ENCODE peak calls at places on chromosomes 13 and 19, in ten cellular contexts. V is RPMI8226; L is amniotic stem cell; S is GM12878; Z is activated naive CD4-positive, alpha-beta T cell; C is anterior cingulate cortex; A is neuronal stem cell; R is T-helper 17 cell; D is GM04503; W is cardiac fibroblast. G is an unnamed sample.

GRCh38 chr13:38755792-38756191 is 68.9 kb downstream of the FREM2 start:
- DNase-seq in V (no peak), L (no peak), S (no peak), Z (no peak), C (no peak), A (no peak), R (no peak), D (no peak), W (no peak), G (no peak)

GRCh38 chr13:53405616-53406015 is 377.0 kb downstream of the OLFM4 start:
- DNase-seq in V (no peak), L (no peak), S (no peak), Z (peak; percentile 4), C (no peak), A (peak; percentile 30), R (no peak), D (no peak), W (no peak), G (no peak)

GRCh38 chr13:91153372-91153771 is 194.1 kb upstream of the MIR17HG start:
- DNase-seq in V (no peak), L (no peak), S (no peak), Z (no peak), C (no peak), A (no peak), R (no peak), D (no peak), W (no peak), G (no peak)

GRCh38 chr13:113950451-113951245 is 23.2 kb downstream of the C13orf46 start:
- DNase-seq in V (no peak), L (no peak), S (no peak), Z (no peak), C (no peak), A (no peak), R (no peak), D (no peak), W (no peak), G (no peak)

GRCh38 chr19:47229674-47230121 is 1.3 kb downstream of the BBC3 start:
- DNase-seq in V (peak; percentile 32), L (no peak), S (no peak), Z (no peak), C (no peak), A (no peak), R (no peak), D (no peak), W (no peak), G (no peak)

GRCh38 chr13:71624641-71625040 is 242.4 kb downstream of the DACH1 start:
- DNase-seq in V (no peak), L (no peak), S (no peak), Z (no peak), C (no peak), A (peak; percentile 14), R (no peak), D (no peak), W (no peak), G (no peak)

GRCh38 chr19:17337675-17338439 is 504 bp downstream of the GTPBP3 start:
- DNase-seq in V (peak; percentile 60), L (no peak), S (no peak), Z (no peak), C (no peak), A (no peak), R (peak; percentile 16), D (no peak), W (peak; percentile 22), G (no peak)

GRCh38 chr13:36736119-36736726 is 62.4 kb downstream of the SERTM1 start:
- DNase-seq in V (peak; percentile 43), L (peak; percentile 18), S (no peak), Z (no peak), C (peak; percentile 11), A (peak; percentile 44), R (no peak), D (no peak), W (peak; percentile 82), G (peak; percentile 14)

GRCh38 chr13:51524846-51525566 is 59.3 kb upstream of the WDFY2 start:
- DNase-seq in V (no peak), L (no peak), S (no peak), Z (no peak), C (no peak), A (no peak), R (no peak), D (no peak), W (peak; percentile 84), G (no peak)

GRCh38 chr19:5308471-5309437 is 31.9 kb downstream of the PTPRS start:
- DNase-seq in V (peak; percentile 57), L (no peak), S (no peak), Z (no peak), C (peak; percentile 83), A (no peak), R (no peak), D (no peak), W (peak; percentile 79), G (peak; percentile 47)

GRCh38 chr13:40407567-40407966 is 258.9 kb downstream of the FOXO1 start:
- DNase-seq in V (no peak), L (no peak), S (no peak), Z (no peak), C (no peak), A (no peak), R (no peak), D (no peak), W (no peak), G (no peak)

GRCh38 chr13:63731896-63732295 is 2316.2 kb upstream of the PCDH20 start:
- DNase-seq in V (no peak), L (no peak), S (no peak), Z (no peak), C (no peak), A (no peak), R (no peak), D (no peak), W (no peak), G (no peak)

GRCh38 chr13:52359534-52359933 is 46.4 kb downstream of the THSD1 start:
- DNase-seq in V (no peak), L (no peak), S (no peak), Z (no peak), C (no peak), A (no peak), R (no peak), D (no peak), W (no peak), G (no peak)

GRCh38 chr19:47778954-47779351 is 450 bp downstream of the SELENOW start:
- DNase-seq in V (no peak), L (no peak), S (no peak), Z (no peak), C (peak; percentile 25), A (no peak), R (no peak), D (no peak), W (no peak), G (no peak)

GRCh38 chr13:76210262-76210661 is 574.1 kb downstream of the LMO7 start:
- DNase-seq in V (no peak), L (no peak), S (no peak), Z (no peak), C (no peak), A (no peak), R (no peak), D (no peak), W (peak; percentile 12), G (no peak)

G was measured in AG04449.